ENCODE peak calls at places on chromosome 14, in four cellular contexts. T is body of pancreas, O is aorta, N is OCI-LY7. I is an unnamed sample.

GRCh38 chr14:96627811-96628775 is 125.9 kb downstream of the PAPOLA start:
- DNase-seq in O (peak; percentile 30), N (no peak), T (no peak), I (no peak)

GRCh38 chr14:74018029-74018703 is 922 bp downstream of the ENTPD5 start:
- DNase-seq in N (no peak), O (no peak), T (no peak), I (peak; percentile 1)

GRCh38 chr14:53011053-53011462 is 60.2 kb upstream of the FERMT2 start:
- DNase-seq in T (peak; percentile 27), O (peak; percentile 86), N (no peak), I (no peak)

GRCh38 chr14:58871972-58872530 is 234.3 kb downstream of the DACT1 start:
- DNase-seq in N (no peak), O (no peak), T (no peak), I (peak; percentile 57)

GRCh38 chr14:100780246-100780645 is 45.7 kb upstream of the MEG3 start:
- DNase-seq in O (peak; percentile 57), N (no peak), T (no peak), I (no peak)

GRCh38 chr14:72664651-72665050 is 229.2 kb downstream of the DPF3 start:
- DNase-seq in O (no peak), T (no peak), N (no peak), I (no peak)

GRCh38 chr14:61601923-61602732 is 93.2 kb upstream of the HIF1A start:
- DNase-seq in T (no peak), O (no peak), N (peak; percentile 19), I (no peak)

GRCh38 chr14:53695692-53696091 is 260.9 kb downstream of the BMP4 start:
- DNase-seq in O (no peak), T (no peak), N (no peak), I (no peak)

GRCh38 chr14:65267856-65268255 is 144.7 kb upstream of the FUT8 start:
- DNase-seq in T (no peak), N (no peak), O (no peak), I (no peak)

GRCh38 chr14:100190126-100190525 is 30.7 kb upstream of the DEGS2 start:
- DNase-seq in O (no peak), T (no peak), N (no peak), I (no peak)

GRCh38 chr14:89908712-89909450 is 45.6 kb downstream of the EFCAB11 start:
- DNase-seq in N (no peak), T (no peak), O (no peak), I (no peak)

GRCh38 chr14:100156776-100157175 is 2.7 kb downstream of the DEGS2 start:
- DNase-seq in N (no peak), T (no peak), O (no peak), I (no peak)

GRCh38 chr14:102078344-102078743 is 8.5 kb downstream of the HSP90AA1 start:
- DNase-seq in T (no peak), N (no peak), O (peak; percentile 48), I (no peak)

GRCh38 chr14:102079700-102079979 is 7.2 kb downstream of the HSP90AA1 start:
- DNase-seq in O (peak; percentile 33), N (no peak), T (no peak), I (no peak)

GRCh38 chr14:102078840-102079699 is 7.8 kb downstream of the HSP90AA1 start:
- DNase-seq in O (peak; percentile 27), N (no peak), T (no peak), I (no peak)

GRCh38 chr14:102081231-102082080 is 5.4 kb downstream of the HSP90AA1 start:
- DNase-seq in T (no peak), O (no peak), N (no peak), I (no peak)

GRCh38 chr14:102080183-102081080 is 6.4 kb downstream of the HSP90AA1 start:
- DNase-seq in N (no peak), T (no peak), O (no peak), I (no peak)
- H3K36me3 ChIP-seq in N (peaks cover 88% of the 10 kb centered on the region), T (peaks cover 13% of the 10 kb centered on the region), O (peaks cover 5% of the 10 kb centered on the region), I (peaks cover 71% of the 10 kb centered on the region)

GRCh38 chr14:103713304-103714062 is 1.8 kb downstream of the XRCC3 start:
- DNase-seq in N (peak; percentile 24), T (no peak), O (no peak), I (no peak)

GRCh38 chr14:103710771-103711392 is 4.4 kb downstream of the XRCC3 start:
- DNase-seq in T (no peak), O (no peak), N (no peak), I (no peak)

GRCh38 chr14:103714063-103714724 is 1.1 kb downstream of the XRCC3 start:
- DNase-seq in O (no peak), N (peak; percentile 29), T (no peak), I (no peak)

GRCh38 chr14:103711516-103712431 is 3.5 kb downstream of the XRCC3 start:
- DNase-seq in O (peak; percentile 89), N (no peak), T (no peak), I (no peak)

DNA sequence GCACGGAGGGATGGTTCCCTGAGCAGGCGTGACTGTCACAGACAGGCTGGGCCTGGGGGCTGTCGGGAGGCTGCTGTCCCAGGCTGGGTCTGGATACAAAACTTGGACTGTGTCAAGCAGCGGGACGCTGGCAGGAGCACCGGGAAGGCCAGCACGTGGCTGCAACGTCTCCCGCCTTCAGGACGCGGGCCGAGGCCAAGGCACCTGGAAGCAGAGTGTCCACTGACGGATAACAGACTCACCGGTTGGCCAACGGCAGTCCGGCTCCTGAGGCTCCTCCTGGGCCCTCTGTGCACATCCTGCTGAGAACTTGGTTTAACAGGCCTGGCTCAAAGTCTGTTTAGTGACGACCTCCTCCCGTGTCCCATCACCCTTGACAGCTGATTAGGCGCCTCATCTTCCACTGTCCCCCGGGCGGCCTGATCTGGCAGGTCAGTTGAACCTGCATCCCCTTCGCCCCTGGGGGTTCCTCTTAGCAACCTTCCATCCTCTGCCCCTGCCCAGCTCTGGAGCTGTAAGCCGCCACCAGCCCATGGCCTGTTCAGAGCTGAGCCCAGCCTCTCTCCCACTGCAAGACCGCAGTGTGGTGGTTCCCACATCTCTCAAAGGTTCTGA is 2.5 kb downstream of the XRCC3 start:
- DNase-seq in O (no peak), T (no peak), N (no peak), I (no peak)
- H3K36me3 ChIP-seq in O (no peaks in the 10 kb centered on the region), T (no peaks in the 10 kb centered on the region), N (peaks cover 62% of the 10 kb centered on the region), I (peaks cover 22% of the 10 kb centered on the region)

GRCh38 chr14:24146978-24147760 is at the start of gene RNF31:
- DNase-seq in T (peak; percentile 98), N (peak; percentile 99), O (peak; percentile 99), I (peak; percentile 87)
- H3K36me3 ChIP-seq in T (no peaks in the 10 kb centered on the region), N (peaks cover 57% of the 10 kb centered on the region), O (peaks cover 3% of the 10 kb centered on the region), I (peaks cover 28% of the 10 kb centered on the region)

DNA sequence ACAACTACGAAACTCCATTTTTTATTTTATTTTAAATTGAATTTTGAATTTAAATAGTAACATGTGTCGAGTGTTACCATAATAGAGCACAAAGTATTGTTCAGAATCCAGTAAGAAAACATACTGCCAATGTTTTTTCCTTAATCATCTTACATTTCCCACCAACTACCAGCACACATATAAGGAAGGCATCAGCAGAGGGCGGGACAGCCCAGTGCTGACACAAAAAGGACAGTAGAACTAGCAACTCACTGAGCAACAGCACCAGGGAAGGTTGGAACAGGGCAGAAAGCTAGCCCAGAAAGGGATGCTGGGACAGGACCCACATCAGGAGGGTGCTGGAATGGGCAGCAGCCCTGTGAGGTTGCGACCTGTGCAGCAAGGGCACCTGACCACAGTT is 43.9 kb downstream of the DICER1 start:
- DNase-seq in T (no peak), O (no peak), N (no peak), I (no peak)
- H3K36me3 ChIP-seq in T (no peaks in the 10 kb centered on the region), O (peaks cover 2% of the 10 kb centered on the region), N (peaks cover 94% of the 10 kb centered on the region), I (peaks cover 81% of the 10 kb centered on the region)

GRCh38 chr14:23565626-23566025 is 2.0 kb downstream of the AP1G2 start:
- DNase-seq in O (no peak), T (no peak), N (no peak), I (no peak)
- H3K36me3 ChIP-seq in O (no peaks in the 10 kb centered on the region), T (no peaks in the 10 kb centered on the region), N (peaks cover 56% of the 10 kb centered on the region), I (peaks cover 3% of the 10 kb centered on the region)

GRCh38 chr14:31380106-31380505 is 40.2 kb downstream of the HEATR5A start:
- DNase-seq in T (no peak), N (no peak), O (no peak), I (no peak)
- H3K36me3 ChIP-seq in T (no peaks in the 10 kb centered on the region), N (peaks cover 7% of the 10 kb centered on the region), O (peaks cover 5% of the 10 kb centered on the region), I (no peaks in the 10 kb centered on the region)

GRCh38 chr14:70741482-70741881 is 67.8 kb downstream of the MAP3K9 start:
- DNase-seq in N (no peak), O (no peak), T (no peak), I (no peak)
- H3K36me3 ChIP-seq in N (no peaks in the 10 kb centered on the region), O (no peaks in the 10 kb centered on the region), T (no peaks in the 10 kb centered on the region), I (no peaks in the 10 kb centered on the region)

I was measured in SK-N-MC.